ENCODE peak calls at places on chromosome 11, in six cellular contexts. One of them, this sample, is unnamed.

GRCh38 chr11:72102946-72103753 is at the start of gene LAMTOR1:
- DNase-seq in colonic mucosa: peak; percentile 100
- DNase-seq in mucosa of descending colon: peak; percentile 100
- DNase-seq in prostate gland: peak; percentile 99
- DNase-seq in lower lobe of right lung: peak; percentile 100
- DNase-seq in K562: peak; percentile 96
- DNase-seq in this sample: peak; percentile 97

GRCh38 chr11:125402436-125402835 is 93.6 kb downstream of the FEZ1 start:
- DNase-seq in prostate gland: no peak
- DNase-seq in mucosa of descending colon: no peak
- DNase-seq in K562: no peak
- DNase-seq in colonic mucosa: no peak
- DNase-seq in lower lobe of right lung: no peak
- DNase-seq in this sample: no peak

GRCh38 chr11:64742087-64742939 is 1.6 kb downstream of the RASGRP2 start:
- DNase-seq in K562: peak; percentile 63
- DNase-seq in colonic mucosa: no peak
- DNase-seq in lower lobe of right lung: no peak
- DNase-seq in mucosa of descending colon: no peak
- DNase-seq in prostate gland: no peak
- DNase-seq in this sample: peak; percentile 82

GRCh38 chr11:134119094-134119493 is 50.2 kb downstream of the JAM3 start:
- DNase-seq in mucosa of descending colon: no peak
- DNase-seq in K562: no peak
- DNase-seq in prostate gland: no peak
- DNase-seq in lower lobe of right lung: no peak
- DNase-seq in colonic mucosa: no peak
- DNase-seq in this sample: no peak

GRCh38 chr11:28144808-28145207 is 36.6 kb downstream of the METTL15 start:
- DNase-seq in colonic mucosa: no peak
- DNase-seq in K562: no peak
- DNase-seq in prostate gland: no peak
- DNase-seq in lower lobe of right lung: no peak
- DNase-seq in mucosa of descending colon: peak; percentile 17
- DNase-seq in this sample: no peak

GRCh38 chr11:46889689-46890475 is 28.5 kb downstream of the LRP4 start:
- DNase-seq in colonic mucosa: peak; percentile 83
- DNase-seq in lower lobe of right lung: no peak
- DNase-seq in K562: peak; percentile 69
- DNase-seq in prostate gland: peak; percentile 76
- DNase-seq in mucosa of descending colon: peak; percentile 94
- DNase-seq in this sample: peak; percentile 84

GRCh38 chr11:71995726-71996291 is 2.9 kb upstream of the IL18BP start:
- DNase-seq in K562: peak; percentile 75
- DNase-seq in colonic mucosa: no peak
- DNase-seq in prostate gland: no peak
- DNase-seq in lower lobe of right lung: no peak
- DNase-seq in mucosa of descending colon: no peak
- DNase-seq in this sample: no peak

GRCh38 chr11:924406-925157 is 1.1 kb upstream of the AP2A2 start:
- DNase-seq in mucosa of descending colon: no peak
- DNase-seq in colonic mucosa: no peak
- DNase-seq in K562: no peak
- DNase-seq in lower lobe of right lung: peak; percentile 51
- DNase-seq in prostate gland: no peak
- DNase-seq in this sample: no peak

GRCh38 chr11:28153586-28153985 is 45.4 kb downstream of the METTL15 start:
- DNase-seq in lower lobe of right lung: no peak
- DNase-seq in colonic mucosa: no peak
- DNase-seq in mucosa of descending colon: no peak
- DNase-seq in prostate gland: no peak
- DNase-seq in K562: no peak
- DNase-seq in this sample: no peak

GRCh38 chr11:128555606-128556005 is 31.8 kb downstream of the ETS1 start:
- DNase-seq in prostate gland: no peak
- DNase-seq in lower lobe of right lung: no peak
- DNase-seq in colonic mucosa: no peak
- DNase-seq in mucosa of descending colon: peak; percentile 40
- DNase-seq in K562: no peak
- DNase-seq in this sample: no peak

GRCh38 chr11:128563942-128564641 is 23.3 kb downstream of the ETS1 start:
- DNase-seq in colonic mucosa: peak; percentile 54
- DNase-seq in lower lobe of right lung: no peak
- DNase-seq in K562: no peak
- DNase-seq in mucosa of descending colon: peak; percentile 33
- DNase-seq in prostate gland: no peak
- DNase-seq in this sample: no peak

DNA sequence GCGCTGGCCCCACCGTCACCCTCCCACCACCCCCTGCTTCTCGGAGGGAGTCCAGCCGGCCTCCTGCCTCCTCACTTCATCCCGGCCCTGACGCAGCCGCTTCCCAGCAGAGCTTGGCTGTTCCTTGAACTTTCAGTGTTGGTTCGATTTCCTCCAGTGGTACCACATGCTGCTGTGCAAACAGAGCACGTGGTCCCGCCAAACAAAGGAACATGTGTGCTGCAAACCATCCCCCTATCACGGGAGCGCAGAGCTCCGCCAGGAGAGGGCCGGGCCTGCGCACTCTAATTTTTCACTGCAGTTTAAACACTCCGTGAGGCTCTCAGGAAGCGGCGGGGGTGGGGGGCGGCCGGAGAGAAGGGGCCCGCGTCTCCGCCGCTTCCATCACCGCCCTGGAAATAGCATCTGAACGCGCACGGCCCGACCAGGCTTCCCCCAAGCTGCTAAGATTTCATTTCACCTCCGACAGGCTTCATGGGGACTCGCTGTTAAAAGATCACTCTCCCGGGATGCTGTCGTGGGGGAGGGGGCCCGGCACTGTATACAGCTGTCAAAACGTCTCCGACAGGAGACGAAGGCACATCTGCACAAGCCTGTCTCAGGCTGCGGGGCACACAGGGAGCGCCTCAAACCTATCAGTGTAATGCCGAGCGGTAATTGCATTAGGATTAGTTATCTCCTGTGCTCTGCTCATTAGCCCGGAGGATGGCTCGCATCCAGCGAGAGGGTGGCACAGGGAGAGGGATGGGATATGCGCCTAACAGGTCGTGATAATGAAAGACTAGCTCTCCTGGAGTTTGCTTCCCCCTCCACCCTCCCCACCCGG is 269.9 kb upstream of the SORL1-AS1 start:
- DNase-seq in prostate gland: peak; percentile 42
- DNase-seq in lower lobe of right lung: peak; percentile 52
- DNase-seq in colonic mucosa: peak; percentile 39
- DNase-seq in mucosa of descending colon: peak; percentile 27
- DNase-seq in K562: no peak
- DNase-seq in this sample: peak; percentile 16
- TF ChIP-seq CTCF in prostate gland: peak; percentile 27
- TF ChIP-seq CTCF in lower lobe of right lung: no peak
- TF ChIP-seq CTCF in colonic mucosa: no peak
- TF ChIP-seq CTCF in mucosa of descending colon: no peak
- TF ChIP-seq CTCF in K562: no peak
- TF ChIP-seq CTCF in this sample: no peak

DNA sequence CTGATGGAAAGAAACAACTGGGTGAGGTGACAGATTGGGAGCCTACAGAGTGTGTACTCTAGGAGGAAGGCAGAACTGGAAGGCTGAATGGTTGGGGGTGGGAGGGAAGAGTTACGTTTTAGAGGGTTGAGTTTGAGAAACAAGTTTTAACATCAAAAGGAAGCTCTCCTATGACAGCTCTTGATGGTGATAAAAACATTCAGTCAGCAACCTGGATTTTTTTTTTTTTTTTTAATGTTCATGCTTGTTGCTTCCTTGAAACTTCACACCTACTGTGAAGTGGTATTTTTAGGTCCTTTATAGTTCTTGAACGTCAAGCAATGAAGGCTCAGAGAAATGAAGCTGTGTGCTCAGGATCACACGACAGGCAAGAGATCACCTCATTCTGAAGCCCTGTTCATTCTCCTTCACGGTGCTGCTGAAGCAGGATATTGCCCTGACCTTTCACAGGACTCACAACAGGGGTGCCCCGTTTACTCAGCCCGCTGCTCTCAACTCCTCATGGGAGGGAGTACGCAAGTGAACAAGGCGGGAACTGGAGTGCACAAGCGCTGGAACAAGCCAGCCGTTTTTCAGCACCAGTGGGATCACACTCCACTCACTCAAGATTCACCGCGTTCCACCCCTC is 1.6 kb upstream of the TMEM109 start:
- DNase-seq in K562: no peak
- DNase-seq in colonic mucosa: no peak
- DNase-seq in prostate gland: no peak
- DNase-seq in lower lobe of right lung: no peak
- DNase-seq in mucosa of descending colon: no peak
- DNase-seq in this sample: no peak
- TF ChIP-seq CTCF in K562: no peak
- TF ChIP-seq CTCF in colonic mucosa: no peak
- TF ChIP-seq CTCF in prostate gland: no peak
- TF ChIP-seq CTCF in lower lobe of right lung: no peak
- TF ChIP-seq CTCF in mucosa of descending colon: no peak
- TF ChIP-seq CTCF in this sample: no peak

GRCh38 chr11:59106363-59107336 is at the start of gene FAM111B:
- DNase-seq in mucosa of descending colon: peak; percentile 91
- DNase-seq in K562: no peak
- DNase-seq in colonic mucosa: peak; percentile 93
- DNase-seq in lower lobe of right lung: peak; percentile 87
- DNase-seq in prostate gland: peak; percentile 93
- DNase-seq in this sample: peak; percentile 84
- TF ChIP-seq CTCF in mucosa of descending colon: no peak
- TF ChIP-seq CTCF in K562: no peak
- TF ChIP-seq CTCF in colonic mucosa: no peak
- TF ChIP-seq CTCF in lower lobe of right lung: no peak
- TF ChIP-seq CTCF in prostate gland: peak; percentile 20
- TF ChIP-seq CTCF in this sample: no peak

GRCh38 chr11:75536786-75537629 is 11.3 kb upstream of the GDPD5 start:
- DNase-seq in K562: peak; percentile 52
- DNase-seq in colonic mucosa: no peak
- DNase-seq in mucosa of descending colon: no peak
- DNase-seq in lower lobe of right lung: no peak
- DNase-seq in prostate gland: no peak
- DNase-seq in this sample: peak; percentile 74

GRCh38 chr11:75533843-75534242 is 8.1 kb upstream of the GDPD5 start:
- DNase-seq in lower lobe of right lung: no peak
- DNase-seq in mucosa of descending colon: no peak
- DNase-seq in K562: no peak
- DNase-seq in prostate gland: no peak
- DNase-seq in colonic mucosa: no peak
- DNase-seq in this sample: no peak

GRCh38 chr11:75534291-75535038 is 8.7 kb upstream of the GDPD5 start:
- DNase-seq in K562: peak; percentile 65
- DNase-seq in lower lobe of right lung: no peak
- DNase-seq in prostate gland: peak; percentile 15
- DNase-seq in mucosa of descending colon: peak; percentile 81
- DNase-seq in colonic mucosa: peak; percentile 78
- DNase-seq in this sample: no peak

GRCh38 chr11:75537740-75538139 is 12.0 kb upstream of the GDPD5 start:
- DNase-seq in K562: no peak
- DNase-seq in mucosa of descending colon: no peak
- DNase-seq in prostate gland: no peak
- DNase-seq in lower lobe of right lung: no peak
- DNase-seq in colonic mucosa: no peak
- DNase-seq in this sample: no peak

DNA sequence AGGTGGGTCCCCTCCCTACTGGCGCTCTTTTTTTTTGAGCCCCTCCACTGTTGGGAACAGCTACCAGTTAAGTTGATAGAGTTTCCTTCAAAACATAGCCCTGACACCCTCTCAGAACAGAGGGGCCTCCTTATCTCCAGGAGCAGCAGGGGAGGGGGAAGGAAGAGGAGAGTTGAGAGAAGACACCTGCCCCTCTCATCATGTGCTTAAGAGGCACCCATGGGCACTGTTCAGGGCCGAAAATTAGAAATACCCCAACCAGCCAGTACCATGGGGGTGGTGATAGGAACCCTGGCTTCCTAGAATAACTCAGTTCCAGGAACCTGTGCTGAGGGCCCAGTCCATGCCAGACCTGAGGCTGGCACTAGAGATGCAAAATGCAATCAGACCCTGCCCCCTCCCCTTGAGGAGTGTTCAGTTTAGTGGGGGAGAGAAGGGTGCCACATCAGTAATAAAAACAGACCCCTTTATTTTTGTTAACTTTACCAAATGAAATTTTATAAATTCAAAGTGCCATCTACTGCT is 9.4 kb upstream of the GDPD5 start:
- DNase-seq in prostate gland: no peak
- DNase-seq in colonic mucosa: no peak
- DNase-seq in mucosa of descending colon: no peak
- DNase-seq in lower lobe of right lung: no peak
- DNase-seq in K562: peak; percentile 50
- DNase-seq in this sample: no peak
- TF ChIP-seq CTCF in prostate gland: no peak
- TF ChIP-seq CTCF in colonic mucosa: no peak
- TF ChIP-seq CTCF in mucosa of descending colon: no peak
- TF ChIP-seq CTCF in lower lobe of right lung: no peak
- TF ChIP-seq CTCF in K562: no peak
- TF ChIP-seq CTCF in this sample: no peak

DNA sequence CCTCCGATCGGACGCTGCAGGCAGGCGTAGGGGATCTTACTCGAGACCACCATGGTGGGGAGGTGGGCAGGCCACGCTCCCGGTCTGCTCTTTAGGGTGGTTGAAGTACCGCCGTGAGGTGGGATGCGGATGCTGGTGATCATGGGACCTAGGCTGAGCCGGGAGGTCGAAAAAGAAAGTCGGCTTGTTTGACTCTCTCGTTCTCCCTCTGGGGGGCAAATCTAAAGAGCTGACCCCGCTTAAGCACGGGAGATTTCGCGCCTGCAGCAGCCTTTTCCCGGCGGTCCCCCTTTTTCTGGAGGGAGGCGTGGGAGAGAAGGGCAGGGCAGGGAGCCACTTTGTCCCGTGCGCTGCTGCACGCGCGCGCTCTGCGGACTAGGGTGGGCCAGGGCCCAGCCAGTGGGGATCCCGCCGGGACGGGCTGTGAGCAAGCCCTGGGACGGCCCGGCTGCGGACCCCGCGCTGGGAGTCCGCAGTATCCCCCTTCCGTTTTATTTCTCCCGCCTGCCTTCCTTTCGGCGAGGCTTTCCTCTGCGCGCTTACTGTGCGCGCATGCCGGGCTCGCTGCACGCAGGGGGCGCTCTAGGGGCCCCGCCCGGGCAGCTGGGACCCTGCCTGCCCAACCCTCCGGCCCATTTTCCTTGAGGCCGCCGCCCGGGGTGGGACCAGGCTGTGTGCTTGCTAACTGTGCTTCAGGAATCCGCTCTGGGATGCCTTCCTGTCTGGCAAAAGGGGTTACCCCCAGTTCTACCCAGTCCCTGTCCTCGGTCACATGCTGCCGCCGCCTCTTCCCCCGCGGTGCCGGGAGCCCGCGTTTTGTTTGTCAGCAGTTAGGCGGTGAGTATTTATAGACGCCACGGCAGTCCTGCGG is 81.0 kb downstream of the PRR5L start:
- DNase-seq in prostate gland: no peak
- DNase-seq in lower lobe of right lung: peak; percentile 69
- DNase-seq in K562: no peak
- DNase-seq in mucosa of descending colon: peak; percentile 81
- DNase-seq in colonic mucosa: peak; percentile 81
- DNase-seq in this sample: peak; percentile 66
- TF ChIP-seq CTCF in prostate gland: peak; percentile 26
- TF ChIP-seq CTCF in lower lobe of right lung: peak; percentile 67
- TF ChIP-seq CTCF in K562: no peak
- TF ChIP-seq CTCF in mucosa of descending colon: peak; percentile 77
- TF ChIP-seq CTCF in colonic mucosa: peak; percentile 41
- TF ChIP-seq CTCF in this sample: peak; percentile 37